ENCODE peak calls at places on chromosomes 7 and 10, in six cellular contexts. M is A549, P is endothelial cell of umbilical vein, E is K562, I is HepG2, K is GM12878. Z is an unnamed sample.

GRCh38 chr7:139091677-139091996 is 17.9 kb downstream of the ZC3HAV1 start:
- DNase-seq in K (no peak), M (no peak), E (peak; percentile 52), I (no peak), P (no peak), Z (no peak)

GRCh38 chr10:122126763-122127659 is 138.0 kb downstream of the TACC2 start:
- DNase-seq in P (peak; percentile 92), E (no peak), M (peak; percentile 72), I (peak; percentile 30), K (no peak), Z (peak; percentile 43)

GRCh38 chr7:24825931-24826661 is 68.8 kb upstream of the GSDME start:
- DNase-seq in P (peak; percentile 12), I (peak; percentile 99), E (peak; percentile 68), M (peak; percentile 82), K (no peak), Z (no peak)

GRCh38 chr10:45585131-45585530 is 87.4 kb downstream of the ZFAND4 start:
- DNase-seq in E (no peak), P (no peak), I (no peak), M (no peak), K (no peak), Z (no peak)

GRCh38 chr7:158343526-158343925 is 244.1 kb downstream of the PTPRN2 start:
- DNase-seq in P (no peak), I (no peak), K (no peak), M (no peak), E (no peak), Z (no peak)

GRCh38 chr7:25028370-25028971 is 48.5 kb upstream of the OSBPL3 start:
- DNase-seq in M (no peak), E (peak; percentile 16), P (peak; percentile 78), K (no peak), I (peak; percentile 76), Z (no peak)

GRCh38 chr10:20020677-20021076 is 204.4 kb downstream of the PLXDC2 start:
- DNase-seq in P (no peak), I (no peak), K (no peak), M (no peak), E (no peak), Z (no peak)

GRCh38 chr10:110977662-110978061 is 58.3 kb downstream of the SHOC2 start:
- DNase-seq in I (no peak), K (no peak), M (no peak), E (no peak), P (no peak), Z (no peak)

GRCh38 chr10:28075424-28075823 is 76.5 kb upstream of the ODAD2 start:
- DNase-seq in E (no peak), K (no peak), I (no peak), P (no peak), M (no peak), Z (no peak)

GRCh38 chr10:23088609-23089008 is 6.8 kb upstream of the MSRB2 start:
- DNase-seq in P (peak; percentile 21), M (no peak), K (no peak), E (no peak), I (no peak), Z (no peak)

GRCh38 chr10:58791137-58791536 is 278.5 kb downstream of the BICC1 start:
- DNase-seq in I (no peak), K (no peak), M (no peak), E (no peak), P (no peak), Z (no peak)

GRCh38 chr7:17434841-17435692 is 136.6 kb downstream of the AHR start:
- DNase-seq in I (no peak), K (no peak), E (no peak), P (no peak), M (no peak), Z (no peak)

GRCh38 chr7:93515144-93515543 is 59.4 kb downstream of the CALCR start:
- DNase-seq in K (no peak), M (no peak), I (no peak), P (no peak), E (no peak), Z (no peak)

GRCh38 chr10:99661370-99661749 is 2.1 kb downstream of the ENTPD7 start:
- DNase-seq in E (no peak), P (peak; percentile 72), K (no peak), M (peak; percentile 37), I (no peak), Z (no peak)

GRCh38 chr10:14692344-14693199 is 82.1 kb downstream of the FAM107B start:
- DNase-seq in K (no peak), E (no peak), P (no peak), M (no peak), I (no peak), Z (no peak)

GRCh38 chr7:152336754-152337368 is 98.9 kb downstream of the KMT2C start:
- DNase-seq in P (peak; percentile 45), K (no peak), E (peak; percentile 35), I (peak; percentile 53), M (peak; percentile 53), Z (peak; percentile 69)

GRCh38 chr10:91778485-91778884 is 19.7 kb upstream of the TNKS2 start:
- DNase-seq in M (no peak), P (no peak), I (no peak), E (no peak), K (no peak), Z (no peak)

GRCh38 chr10:91034494-91035157 is 113.7 kb upstream of the ANKRD1 start:
- DNase-seq in E (no peak), I (peak; percentile 9), M (no peak), K (no peak), P (peak; percentile 66), Z (no peak)

GRCh38 chr7:155361947-155362346 is 64.3 kb downstream of the INSIG1 start:
- DNase-seq in E (no peak), I (no peak), M (no peak), P (no peak), K (no peak), Z (no peak)

GRCh38 chr10:113644185-113645120 is 19.4 kb downstream of the NRAP start:
- DNase-seq in P (peak; percentile 87), K (no peak), I (peak; percentile 15), M (no peak), E (no peak), Z (no peak)

GRCh38 chr7:92797693-92798092 is 38.7 kb downstream of the CDK6 start:
- DNase-seq in M (no peak), K (no peak), P (no peak), I (no peak), E (no peak), Z (no peak)

GRCh38 chr10:33832124-33832787 is 497.8 kb upstream of the NRP1 start:
- DNase-seq in I (peak; percentile 89), M (no peak), P (no peak), K (no peak), E (no peak), Z (no peak)

GRCh38 chr7:135578569-135578968 is 20.9 kb downstream of the NUP205 start:
- DNase-seq in E (no peak), P (no peak), K (no peak), I (no peak), M (no peak), Z (no peak)

GRCh38 chr10:17088118-17088806 is 41.3 kb downstream of the CUBN start:
- DNase-seq in K (no peak), M (peak; percentile 6), I (peak; percentile 9), P (no peak), E (no peak), Z (no peak)

GRCh38 chr10:120505866-120506265 is 48.8 kb downstream of the PLPP4 start:
- DNase-seq in P (no peak), E (no peak), M (no peak), K (no peak), I (no peak), Z (no peak)

GRCh38 chr10:69317175-69318086 is 39.1 kb downstream of the HK1 start:
- DNase-seq in I (no peak), K (no peak), P (no peak), E (peak; percentile 97), M (no peak), Z (peak; percentile 43)

GRCh38 chr7:85508642-85509429 is 322.0 kb upstream of the SEMA3D start:
- DNase-seq in P (no peak), K (no peak), M (no peak), E (no peak), I (no peak), Z (no peak)

DNA sequence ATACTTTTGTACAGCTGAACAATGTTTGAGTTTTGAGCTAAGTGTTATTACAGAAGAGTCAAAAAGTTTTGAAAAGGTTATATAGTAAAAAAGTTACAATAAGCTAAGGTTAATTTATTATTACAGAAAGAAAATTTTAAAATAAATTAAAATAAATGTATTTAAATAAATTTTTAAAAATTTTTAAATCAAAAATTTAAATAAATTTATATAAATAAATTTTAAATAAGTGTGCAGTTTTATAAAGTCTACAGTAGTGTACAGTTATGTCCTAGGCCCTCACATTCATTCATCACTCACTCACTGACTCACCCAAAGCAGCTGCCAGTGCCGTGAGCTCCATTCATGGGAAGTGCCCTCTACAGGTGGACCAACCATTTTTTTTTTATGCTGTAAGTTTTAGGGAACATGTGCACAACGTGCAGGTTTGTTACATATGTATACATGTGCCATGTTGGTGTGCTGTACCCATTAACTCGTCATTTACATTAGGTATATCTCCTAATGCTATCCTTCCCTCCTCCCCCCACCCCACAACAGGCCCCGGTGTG is 462.9 kb upstream of the ZMIZ1 start:
- DNase-seq in M (peak; percentile 21), I (peak; percentile 55), P (no peak), K (no peak), E (peak; percentile 26), Z (peak; percentile 45)
- TF ChIP-seq CTCF in M (peak; percentile 34), I (peak; percentile 46), P (no peak), K (no peak), E (no peak), Z (peak; percentile 11)

GRCh38 chr10:132714906-132715790 is 70.8 kb downstream of the NKX6-2 start:
- DNase-seq in I (no peak), P (no peak), E (no peak), K (no peak), M (no peak), Z (no peak)
- TF ChIP-seq MYC in I (no peak), P (no peak), E (no peak), K (no peak), M (no peak), Z (no peak)

GRCh38 chr10:96721207-96721572 is 876 bp upstream of the PIK3AP1 start:
- DNase-seq in I (no peak), M (no peak), P (no peak), K (no peak), E (no peak), Z (no peak)
- TF ChIP-seq CTCF in I (peak; percentile 20), M (no peak), P (no peak), K (no peak), E (no peak), Z (no peak)

GRCh38 chr7:106982415-106982814 is 62.1 kb upstream of the PRKAR2B start:
- DNase-seq in K (no peak), P (no peak), I (no peak), E (no peak), M (no peak), Z (no peak)

GRCh38 chr7:106987777-106988176 is 56.7 kb upstream of the PRKAR2B start:
- DNase-seq in K (no peak), I (no peak), M (no peak), E (no peak), P (no peak), Z (no peak)

GRCh38 chr7:106984034-106984433 is 60.5 kb upstream of the PRKAR2B start:
- DNase-seq in M (no peak), K (no peak), I (no peak), E (no peak), P (no peak), Z (no peak)

DNA sequence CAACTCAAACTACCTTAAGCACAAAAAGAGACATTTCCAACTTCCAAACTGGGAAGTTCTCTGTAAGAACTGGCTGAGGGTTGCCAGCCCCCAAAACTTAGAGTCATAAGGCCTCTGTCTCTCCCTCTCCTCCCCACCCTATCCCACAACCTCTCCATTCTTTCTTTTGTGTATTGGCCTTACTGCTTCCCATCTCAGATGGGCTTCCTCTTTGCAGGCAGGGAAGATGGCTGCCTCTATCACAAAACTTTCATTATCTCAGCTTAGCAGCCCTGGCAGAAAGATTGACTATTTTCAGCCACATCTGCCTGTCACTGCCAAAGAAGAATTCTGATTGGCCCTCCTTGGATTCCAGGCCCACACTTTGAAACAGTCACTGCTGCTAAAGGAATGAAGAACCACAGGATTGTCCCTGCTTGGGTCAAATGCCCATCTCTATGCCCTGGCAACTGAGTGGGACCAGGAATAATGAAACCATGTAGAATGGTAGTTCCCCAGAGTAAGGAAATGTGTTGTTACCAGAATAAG is 58.0 kb upstream of the PRKAR2B start:
- DNase-seq in I (no peak), K (no peak), P (no peak), M (no peak), E (peak; percentile 91), Z (no peak)
- TF ChIP-seq MYC in I (no peak), K (no peak), P (no peak), M (no peak), E (peak; percentile 11), Z (no peak)